ENCODE peak calls at places on chromosomes 3 and 15, in seven cellular contexts. U is spleen; F is upper lobe of right lung; I is activated CD8-positive, alpha-beta memory T cell treated with anti-CD3 and anti-CD28 coated beads for 4 hours; O is left ventricle myocardium inferior; C is GM19239; Q is ACHN. X is an unnamed sample.

GRCh38 chr3:149657796-149658443 is at the start of gene WWTR1:
- DNase-seq in U (peak), F (peak), I (no peak), O (peak), C (peak), Q (peak), X (peak)

GRCh38 chr3:145882416-145882815 is 278.6 kb downstream of the PLOD2 start:
- DNase-seq in U (no peak), F (no peak), I (no peak), O (no peak), C (no peak), Q (no peak), X (no peak)

GRCh38 chr3:139302801-139303113 is 41.1 kb upstream of the MRPS22 start:
- DNase-seq in U (no peak), F (no peak), I (no peak), O (no peak), C (no peak), Q (peak), X (no peak)

GRCh38 chr3:154954750-154955149 is 125.4 kb upstream of the MME start:
- DNase-seq in U (no peak), F (no peak), I (no peak), O (no peak), C (no peak), Q (peak), X (no peak)

GRCh38 chr3:108035751-108036150 is 55.1 kb downstream of the CD47 start:
- DNase-seq in U (no peak), F (no peak), I (no peak), O (no peak), C (no peak), Q (no peak), X (no peak)

GRCh38 chr3:138833908-138834358 is 795 bp downstream of the PIK3CB start:
- DNase-seq in U (no peak), F (no peak), I (no peak), O (no peak), C (no peak), Q (peak), X (no peak)

GRCh38 chr3:55571913-55572312 is 84.8 kb upstream of the WNT5A start:
- DNase-seq in U (no peak), F (peak), I (no peak), O (peak), C (no peak), Q (no peak), X (peak)

GRCh38 chr3:172375206-172375850 is 72.9 kb downstream of the GHSR start:
- DNase-seq in U (no peak), F (no peak), I (no peak), O (no peak), C (no peak), Q (no peak), X (no peak)

GRCh38 chr15:88890495-88890894 is 4.8 kb downstream of the HAPLN3 start:
- DNase-seq in U (no peak), F (no peak), I (no peak), O (no peak), C (no peak), Q (no peak), X (no peak)

GRCh38 chr15:57298843-57299550 is 77.3 kb upstream of the CGNL1 start:
- DNase-seq in U (no peak), F (no peak), I (no peak), O (no peak), C (no peak), Q (no peak), X (no peak)

GRCh38 chr3:64255941-64256340 is 30.7 kb upstream of the PRICKLE2 start:
- DNase-seq in U (no peak), F (no peak), I (no peak), O (no peak), C (no peak), Q (no peak), X (no peak)

GRCh38 chr3:156341831-156342416 is 213.0 kb downstream of the SSR3 start:
- DNase-seq in U (no peak), F (no peak), I (no peak), O (no peak), C (peak), Q (no peak), X (no peak)

GRCh38 chr3:140285380-140285779 is 350.4 kb downstream of the CLSTN2 start:
- DNase-seq in U (no peak), F (no peak), I (no peak), O (no peak), C (no peak), Q (no peak), X (no peak)

GRCh38 chr3:73719413-73719831 is 94.7 kb upstream of the PDZRN3 start:
- DNase-seq in U (no peak), F (no peak), I (no peak), O (no peak), C (no peak), Q (no peak), X (no peak)

GRCh38 chr3:100650651-100651611 is 41.5 kb downstream of the ADGRG7 start:
- DNase-seq in U (no peak), F (no peak), I (no peak), O (no peak), C (peak), Q (peak), X (no peak)

GRCh38 chr15:75655911-75656310 is 8.2 kb downstream of the SNX33 start:
- DNase-seq in U (no peak), F (no peak), I (no peak), O (no peak), C (no peak), Q (no peak), X (no peak)

GRCh38 chr3:13114811-13115615 is 41.8 kb upstream of the IQSEC1 start:
- DNase-seq in U (peak), F (peak), I (no peak), O (peak), C (no peak), Q (no peak), X (no peak)

GRCh38 chr3:152291649-152292066 is 22.9 kb downstream of the MBNL1 start:
- DNase-seq in U (no peak), F (no peak), I (no peak), O (no peak), C (no peak), Q (no peak), X (no peak)

GRCh38 chr3:196639517-196640500 is at the start of gene NRROS:
- DNase-seq in U (peak), F (peak), I (no peak), O (peak), C (peak), Q (peak), X (peak)

GRCh38 chr15:97909291-97909891 is 51.1 kb upstream of the ARRDC4 start:
- DNase-seq in U (peak), F (peak), I (peak), O (peak), C (peak), Q (peak), X (peak)

X was measured in retina.